ENCODE peak calls at places on chromosomes 6 and 20, in six cellular contexts. P, M, B, N, O and U are unnamed samples.

GRCh38 chr6:4489538-4489937 is 286.7 kb upstream of the CDYL start:
- DNase-seq in N (no peak), B (no peak), O (no peak), M (no peak), P (no peak), U (no peak)

GRCh38 chr6:132179955-132180354 is 221.3 kb downstream of the MOXD1 start:
- DNase-seq in P (no peak), O (no peak), M (no peak), B (no peak), N (no peak), U (no peak)

GRCh38 chr20:62586799-62587198 is 55.5 kb upstream of the SLCO4A1 start:
- DNase-seq in B (no peak), O (no peak), P (no peak), N (no peak), M (no peak), U (no peak)

GRCh38 chr20:8388146-8388545 is 256.1 kb downstream of the PLCB1 start:
- DNase-seq in P (peak), O (no peak), M (no peak), N (no peak), B (peak), U (no peak)

GRCh38 chr20:63074631-63075030 is 67.9 kb upstream of the BHLHE23 start:
- DNase-seq in B (no peak), P (no peak), M (no peak), N (no peak), O (no peak), U (no peak)

GRCh38 chr6:31572041-31572911 is at the start of gene LTA:
- DNase-seq in O (no peak), N (no peak), P (no peak), B (no peak), M (no peak), U (no peak)

GRCh38 chr6:40334496-40334895 is 252.7 kb downstream of the LRFN2 start:
- DNase-seq in N (no peak), P (no peak), O (no peak), B (no peak), M (no peak), U (no peak)

GRCh38 chr6:18562726-18563125 is 175.6 kb downstream of the RNF144B start:
- DNase-seq in P (no peak), O (no peak), B (no peak), M (no peak), N (no peak), U (no peak)

GRCh38 chr20:56469077-56469449 is 636 bp downstream of the RTF2 start:
- DNase-seq in O (no peak), B (no peak), M (no peak), N (no peak), P (no peak), U (no peak)

GRCh38 chr6:43965628-43966373 is 161.5 kb downstream of the MRPL14 start:
- DNase-seq in N (no peak), O (no peak), M (no peak), B (no peak), P (no peak), U (no peak)

GRCh38 chr6:22568854-22569253 is 512 bp upstream of the HDGFL1 start:
- DNase-seq in M (no peak), N (no peak), O (no peak), P (no peak), B (no peak), U (no peak)

GRCh38 chr6:116278853-116279231 is 888 bp downstream of the TSPYL1 start:
- DNase-seq in M (no peak), P (no peak), N (no peak), B (no peak), O (no peak), U (no peak)

GRCh38 chr20:59831024-59831900 is 102.2 kb downstream of the SYCP2 start:
- DNase-seq in N (no peak), P (no peak), O (no peak), B (no peak), M (no peak), U (peak)

GRCh38 chr6:143962644-143962929 is 45.5 kb downstream of the PLAGL1 start:
- DNase-seq in B (peak), N (no peak), M (no peak), P (peak), O (no peak), U (no peak)